ENCODE peak calls at places on chromosomes 11 and 22, in ten cellular contexts. A is suprapubic skin, B is omental fat pad, L is body of pancreas, P is neural crest cell, W is mucosa of descending colon, T is mammary epithelial cell, F is HL-60, X is fibroblast of lung, V is left lung. U is an unnamed sample.

GRCh38 chr22:36010913-36011312 is 17.7 kb downstream of the RBFOX2 start:
- DNase-seq in B (no peak), L (no peak), V (no peak), T (peak), F (no peak), A (no peak), W (no peak), P (no peak), X (peak), U (peak)

GRCh38 chr11:16350125-16350524 is 6.2 kb downstream of the SOX6 start:
- DNase-seq in W (no peak), F (no peak), X (no peak), L (no peak), A (no peak), B (no peak), P (no peak), V (no peak), T (no peak), U (no peak)

GRCh38 chr22:45034156-45034555 is 24.4 kb upstream of the PHF21B start:
- DNase-seq in X (no peak), T (no peak), W (no peak), A (no peak), B (no peak), V (no peak), L (no peak), P (no peak), F (no peak), U (no peak)

GRCh38 chr11:45159781-45160365 is 13.4 kb downstream of the PRDM11 start:
- DNase-seq in F (no peak), B (no peak), A (peak), X (no peak), L (no peak), T (no peak), V (no peak), W (no peak), P (no peak), U (no peak)

GRCh38 chr11:20388096-20389055 is 860 bp downstream of the PRMT3 start:
- DNase-seq in T (no peak), A (peak), X (no peak), L (no peak), P (no peak), W (no peak), F (no peak), V (no peak), B (peak), U (no peak)

GRCh38 chr11:72231396-72232259 is 7.1 kb downstream of the INPPL1 start:
- DNase-seq in L (no peak), P (no peak), W (no peak), X (no peak), A (peak), B (no peak), F (no peak), V (no peak), T (no peak), U (no peak)

GRCh38 chr11:96105197-96105895 is 181.4 kb upstream of the MTMR2 start:
- DNase-seq in X (no peak), F (no peak), W (no peak), T (peak), B (no peak), P (no peak), V (no peak), A (no peak), L (no peak), U (no peak)

GRCh38 chr22:31836010-31836409 is 82.2 kb downstream of the DEPDC5 start:
- DNase-seq in A (no peak), T (no peak), B (no peak), P (no peak), L (no peak), X (no peak), F (no peak), V (no peak), W (no peak), U (no peak)

GRCh38 chr22:44689915-44690524 is 12.0 kb upstream of the PRR5 start:
- DNase-seq in X (no peak), L (no peak), B (no peak), P (no peak), W (no peak), T (no peak), A (no peak), V (no peak), F (no peak), U (no peak)

GRCh38 chr22:33329398-33329797 is 271.2 kb upstream of the SYN3 start:
- DNase-seq in V (no peak), W (no peak), B (no peak), A (no peak), T (no peak), F (no peak), L (no peak), P (no peak), X (no peak), U (no peak)

GRCh38 chr11:30452114-30452513 is 129.2 kb downstream of the ARL14EP start:
- DNase-seq in B (no peak), T (no peak), L (no peak), V (no peak), A (no peak), P (no peak), W (no peak), X (no peak), F (no peak), U (no peak)

GRCh38 chr22:34814260-34814659 is 251.7 kb upstream of the ISX start:
- DNase-seq in A (no peak), T (no peak), P (no peak), W (no peak), F (no peak), L (no peak), X (no peak), B (no peak), V (no peak), U (no peak)

GRCh38 chr11:27902981-27903624 is 202.8 kb upstream of the BDNF start:
- DNase-seq in F (no peak), W (no peak), B (no peak), V (no peak), X (peak), A (no peak), L (no peak), T (peak), P (no peak), U (no peak)

GRCh38 chr11:72856551-72857342 is 42.5 kb downstream of the ATG16L2 start:
- DNase-seq in W (no peak), L (no peak), A (no peak), P (no peak), X (peak), F (no peak), V (no peak), B (no peak), T (no peak), U (no peak)

GRCh38 chr11:25981998-25982397 is 349.9 kb upstream of the ANO3 start:
- DNase-seq in L (peak), P (peak), F (peak), A (no peak), V (no peak), X (peak), B (no peak), W (no peak), T (peak), U (peak)

GRCh38 chr11:119378851-119379465 is 2.5 kb downstream of the USP2 start:
- DNase-seq in X (no peak), L (no peak), F (no peak), T (no peak), W (no peak), B (no peak), V (no peak), A (peak), P (no peak), U (no peak)

GRCh38 chr22:43466710-43467109 is 54.9 kb downstream of the MPPED1 start:
- DNase-seq in W (no peak), X (no peak), P (no peak), B (no peak), V (no peak), T (no peak), A (no peak), L (no peak), F (no peak), U (no peak)

GRCh38 chr11:69012092-69013008 is 696 bp downstream of the MRGPRF start:
- DNase-seq in T (no peak), X (peak), P (no peak), V (no peak), A (no peak), W (no peak), L (no peak), F (peak), B (no peak), U (no peak)

GRCh38 chr11:114354076-114354475 is 46.2 kb downstream of the C11orf71 start:
- DNase-seq in F (no peak), X (peak), L (no peak), P (no peak), T (peak), V (no peak), B (no peak), W (no peak), A (no peak), U (no peak)

GRCh38 chr11:61885166-61885778 is 6.1 kb downstream of the FADS3 start:
- DNase-seq in X (no peak), F (no peak), W (no peak), B (no peak), T (no peak), A (no peak), L (no peak), P (no peak), V (no peak), U (no peak)

GRCh38 chr11:134468796-134469195 is 56.8 kb upstream of the B3GAT1 start:
- DNase-seq in B (no peak), L (no peak), P (no peak), W (no peak), F (no peak), V (no peak), T (no peak), X (no peak), A (no peak), U (no peak)

GRCh38 chr22:38754247-38755154 is 1.3 kb downstream of the SUN2 start:
- DNase-seq in X (peak), W (peak), B (peak), L (peak), T (peak), A (peak), P (no peak), F (no peak), V (peak), U (no peak)

GRCh38 chr22:46073683-46074504 is 76.4 kb upstream of the PPARA start:
- DNase-seq in P (no peak), V (peak), T (peak), F (no peak), A (peak), W (peak), L (no peak), B (no peak), X (no peak), U (no peak)

GRCh38 chr11:17014321-17014773 is at the start of gene PLEKHA7:
- DNase-seq in W (peak), L (no peak), T (no peak), A (no peak), F (no peak), V (no peak), P (peak), X (no peak), B (no peak), U (no peak)

GRCh38 chr11:105862736-105863367 is 159.2 kb downstream of the MSANTD4 start:
- DNase-seq in X (peak), L (peak), W (no peak), T (peak), A (no peak), F (no peak), B (no peak), P (no peak), V (no peak), U (peak)

GRCh38 chr11:108210441-108210840 is 12.0 kb downstream of the NPAT start:
- DNase-seq in B (no peak), V (no peak), F (no peak), P (no peak), A (no peak), T (no peak), X (no peak), W (no peak), L (no peak), U (no peak)

GRCh38 chr11:32213223-32213622 is 122.3 kb downstream of the RCN1 start:
- DNase-seq in B (no peak), A (no peak), X (peak), L (no peak), P (no peak), T (peak), W (no peak), V (no peak), F (no peak), U (no peak)

GRCh38 chr11:88531776-88532175 is 194.2 kb upstream of the CTSC start:
- DNase-seq in B (no peak), A (no peak), F (no peak), X (no peak), V (no peak), W (no peak), P (no peak), T (no peak), L (no peak), U (no peak)

GRCh38 chr11:66727282-66727882 is 1.6 kb downstream of the SPTBN2 start:
- DNase-seq in P (peak), T (peak), V (no peak), X (peak), A (no peak), W (peak), F (peak), L (peak), B (no peak), U (no peak)

GRCh38 chr11:80084614-80085013 is 643.8 kb upstream of the TENM4 start:
- DNase-seq in W (no peak), A (no peak), X (no peak), T (no peak), P (no peak), F (no peak), B (no peak), V (no peak), L (peak), U (no peak)

GRCh38 chr11:67452141-67452952 is at the start of gene GPR152:
- DNase-seq in F (no peak), P (no peak), X (no peak), T (no peak), B (no peak), W (no peak), L (peak), A (no peak), V (no peak), U (no peak)

GRCh38 chr11:7437706-7438105 is 47.6 kb upstream of the OLFML1 start:
- DNase-seq in B (no peak), W (no peak), P (no peak), F (no peak), T (peak), A (no peak), X (no peak), V (no peak), L (no peak), U (no peak)

GRCh38 chr11:23897453-23898289 is 599.2 kb upstream of the LUZP2 start:
- DNase-seq in F (no peak), W (no peak), A (no peak), X (peak), B (no peak), P (no peak), V (no peak), L (no peak), T (peak), U (peak)

GRCh38 chr22:24430431-24431308 is 3.3 kb downstream of the ADORA2A start:
- DNase-seq in X (no peak), L (no peak), V (no peak), P (no peak), W (no peak), A (peak), F (no peak), B (no peak), T (no peak), U (no peak)

GRCh38 chr11:130964393-130964792 is 48.1 kb upstream of the SNX19 start:
- DNase-seq in L (no peak), B (no peak), P (no peak), V (no peak), F (no peak), T (peak), A (no peak), X (no peak), W (no peak), U (no peak)

GRCh38 chr11:72587696-72588095 is 86.5 kb downstream of the PDE2A start:
- DNase-seq in A (peak), P (no peak), B (no peak), X (no peak), W (peak), T (no peak), L (no peak), F (no peak), V (no peak), U (no peak)

GRCh38 chr22:50014655-50015401 is 2.3 kb upstream of the IL17REL start:
- DNase-seq in F (no peak), W (no peak), A (no peak), V (no peak), X (no peak), T (no peak), L (no peak), P (no peak), B (no peak), U (no peak)

GRCh38 chr11:11313902-11314692 is 39.0 kb downstream of the CSNK2A3 start:
- DNase-seq in F (no peak), P (no peak), W (no peak), B (no peak), V (no peak), X (no peak), A (no peak), L (peak), T (no peak), U (no peak)
- TF ChIP-seq CTCF in F (no peak), P (no peak), W (no peak), B (no peak), V (no peak), X (no peak), A (no peak), L (no peak), T (no peak), U (no peak)

GRCh38 chr11:35507688-35508087 is 17.7 kb downstream of the PAMR1 start:
- DNase-seq in X (no peak), L (no peak), W (no peak), B (no peak), P (no peak), F (no peak), V (no peak), A (no peak), T (peak), U (no peak)
- TF ChIP-seq CTCF in X (no peak), L (no peak), W (no peak), B (no peak), P (no peak), F (no peak), V (no peak), A (no peak), T (peak), U (no peak)

DNA sequence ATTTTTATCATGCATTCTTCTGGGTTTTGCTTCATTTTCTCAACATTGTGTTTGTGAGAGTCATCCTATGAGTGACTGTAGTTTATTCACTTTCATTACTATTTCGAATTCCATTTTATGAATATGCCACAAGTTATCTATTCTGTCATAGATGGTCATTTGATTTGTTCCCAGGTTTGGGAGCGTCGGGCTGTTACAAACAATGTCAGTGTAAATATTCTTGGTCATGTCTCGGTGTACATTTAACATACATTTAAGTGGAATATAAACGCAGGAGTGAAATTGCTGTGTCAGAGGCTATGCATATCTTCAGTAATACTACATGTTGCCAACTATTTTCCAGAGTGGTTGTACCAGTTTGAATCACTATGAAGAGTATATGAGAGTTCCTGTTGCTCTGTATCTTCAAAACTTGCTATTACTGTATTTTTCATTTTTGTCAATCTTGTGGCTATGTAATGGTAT is 2.4 kb downstream of the TRIM44 start:
- DNase-seq in X (no peak), L (no peak), A (no peak), B (no peak), T (peak), V (no peak), P (no peak), F (no peak), W (no peak), U (no peak)
- TF ChIP-seq CTCF in X (no peak), L (no peak), A (no peak), B (no peak), T (no peak), V (no peak), P (no peak), F (no peak), W (no peak), U (no peak)

GRCh38 chr11:43803766-43804165 is 76.9 kb upstream of the ALKBH3 start:
- DNase-seq in L (no peak), B (no peak), X (no peak), A (no peak), V (no peak), F (no peak), T (no peak), P (no peak), W (no peak), U (no peak)

GRCh38 chr11:43806976-43807375 is 73.7 kb upstream of the ALKBH3 start:
- DNase-seq in P (no peak), A (no peak), X (no peak), F (no peak), B (no peak), L (no peak), V (no peak), T (no peak), W (no peak), U (no peak)

GRCh38 chr11:43797866-43798265 is 82.8 kb upstream of the ALKBH3 start:
- DNase-seq in T (no peak), V (no peak), W (no peak), P (no peak), A (no peak), X (no peak), L (no peak), F (no peak), B (no peak), U (no peak)

GRCh38 chr11:43797337-43797736 is 83.3 kb upstream of the ALKBH3 start:
- DNase-seq in X (no peak), F (no peak), A (no peak), L (no peak), B (no peak), W (no peak), V (no peak), P (no peak), T (no peak), U (no peak)

DNA sequence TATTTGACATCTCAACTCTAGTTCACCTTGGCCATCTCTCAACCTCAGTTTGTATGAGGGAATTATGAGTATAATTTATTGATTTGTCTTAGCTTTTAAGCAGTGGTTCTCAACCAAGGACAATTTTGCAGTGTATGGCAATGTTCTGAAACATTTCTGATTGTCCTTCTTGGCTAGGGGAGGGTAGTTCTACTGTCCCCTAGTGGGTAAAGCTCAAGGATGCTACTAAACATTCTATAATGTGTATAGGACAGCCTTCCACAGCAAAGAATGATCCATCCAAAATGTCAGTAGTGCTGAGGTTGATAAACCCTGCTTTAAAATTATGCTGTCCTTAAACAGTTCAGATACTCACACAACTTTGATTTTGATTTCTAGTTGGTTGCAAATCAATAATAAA is 78.1 kb upstream of the ALKBH3 start:
- DNase-seq in X (peak), T (no peak), V (no peak), P (no peak), F (no peak), W (no peak), B (no peak), A (no peak), L (no peak), U (no peak)
- TF ChIP-seq CTCF in X (peak), T (peak), V (no peak), P (peak), F (peak), W (no peak), B (no peak), A (no peak), L (no peak), U (peak)

GRCh38 chr22:19847345-19847632 is 7.4 kb downstream of the GNB1L start:
- DNase-seq in F (no peak), B (no peak), A (no peak), W (no peak), L (no peak), X (no peak), P (no peak), T (no peak), V (no peak), U (no peak)
- TF ChIP-seq CTCF in F (no peak), B (no peak), A (no peak), W (no peak), L (no peak), X (no peak), P (no peak), T (no peak), V (no peak), U (no peak)

DNA sequence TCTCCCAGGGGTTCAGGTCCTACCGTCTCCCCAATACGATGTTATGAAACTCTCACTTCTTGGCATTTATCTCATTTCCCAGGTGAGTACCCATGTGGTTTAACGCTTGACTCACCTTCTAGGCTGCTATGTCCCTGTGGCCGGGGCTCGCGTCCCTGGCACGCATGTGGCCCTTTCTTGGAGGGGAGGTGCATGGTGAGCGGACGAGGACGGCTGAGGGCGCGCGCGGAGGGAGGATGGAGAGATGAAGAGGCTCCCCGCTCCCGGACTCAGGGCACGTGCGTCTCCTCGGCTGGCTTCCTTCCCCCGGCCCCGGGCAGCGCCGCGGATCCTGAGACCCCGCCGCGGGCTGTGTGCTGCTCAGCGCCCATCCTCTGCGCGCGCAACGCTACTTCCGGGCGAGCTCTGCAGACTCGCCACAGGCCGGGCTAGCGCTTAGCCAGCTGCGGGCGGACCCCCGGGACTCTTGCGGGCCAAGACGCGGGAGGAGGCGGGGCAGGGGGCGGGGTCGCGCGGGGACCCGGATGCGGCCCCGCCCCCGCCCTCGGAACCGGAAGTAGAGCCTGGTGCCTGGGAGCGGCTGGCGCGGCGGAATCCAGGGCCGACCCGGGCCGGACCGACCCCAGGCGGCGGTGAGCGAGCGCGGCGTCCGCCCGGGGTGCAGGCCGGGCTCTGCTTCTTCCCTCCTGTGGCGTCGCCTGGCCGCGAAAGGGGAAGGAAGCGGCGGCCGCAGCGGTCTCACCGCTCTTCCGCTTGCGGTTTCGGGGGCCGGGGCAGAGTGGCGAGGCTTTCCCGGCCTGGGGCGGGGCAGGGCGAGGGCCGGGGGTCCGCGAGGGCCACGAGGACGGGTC is at the start of gene CTTN:
- DNase-seq in T (peak), F (peak), W (peak), B (peak), X (peak), P (peak), L (peak), V (peak), A (peak), U (peak)
- TF ChIP-seq CTCF in T (no peak), F (no peak), W (no peak), B (no peak), X (no peak), P (no peak), L (no peak), V (no peak), A (no peak), U (no peak)

U was measured in AG09319.